ENCODE peak calls at places on chromosomes 1 and 21, in five cellular contexts. Q is fibroblast of pulmonary artery, V is H1, B is heart left ventricle, C is heart right ventricle. O is an unnamed sample.

GRCh38 chr1:110285316-110285715 is 53.9 kb upstream of the RBM15 start:
- DNase-seq in Q (no peak), B (no peak), V (no peak), C (no peak), O (no peak)

GRCh38 chr1:107247679-107248078 is 106.8 kb downstream of the NTNG1 start:
- DNase-seq in Q (no peak), V (no peak), B (no peak), C (no peak), O (no peak)

GRCh38 chr1:217921126-217921900 is 290.2 kb downstream of the SPATA17 start:
- DNase-seq in V (no peak), Q (no peak), C (no peak), B (no peak), O (no peak)

GRCh38 chr1:43934279-43934985 is 831 bp downstream of the ARTN start:
- DNase-seq in V (peak; percentile 67), C (peak; percentile 44), B (peak; percentile 54), Q (peak; percentile 64), O (no peak)

GRCh38 chr1:110556471-110556807 is 37.5 kb upstream of the KCNA10 start:
- DNase-seq in C (no peak), V (no peak), B (no peak), Q (no peak), O (no peak)

GRCh38 chr1:46244656-46245371 is 2.7 kb upstream of the RAD54L start:
- DNase-seq in Q (peak; percentile 43), B (no peak), C (no peak), V (no peak), O (no peak)

GRCh38 chr1:203769505-203770343 is 4.7 kb downstream of the LAX1 start:
- DNase-seq in V (no peak), C (peak; percentile 79), B (peak; percentile 64), Q (peak; percentile 95), O (peak; percentile 61)

GRCh38 chr1:105337427-105337826 is 1587.7 kb downstream of the AMY1C start:
- DNase-seq in Q (no peak), C (no peak), V (no peak), B (no peak), O (no peak)

GRCh38 chr1:31939484-31940329 is 1.5 kb upstream of the PTP4A2 start:
- DNase-seq in Q (peak; percentile 87), V (no peak), B (no peak), C (peak; percentile 36), O (no peak)

GRCh38 chr1:63891211-63891610 is 117.4 kb downstream of the ROR1 start:
- DNase-seq in Q (no peak), C (no peak), V (no peak), B (no peak), O (no peak)

GRCh38 chr1:234154320-234155251 is 218.7 kb upstream of the COA6 start:
- DNase-seq in V (peak; percentile 23), B (no peak), C (peak; percentile 14), Q (peak; percentile 77), O (no peak)

GRCh38 chr1:225485991-225486530 is 58.2 kb upstream of the LBR start:
- DNase-seq in Q (no peak), C (no peak), B (no peak), V (no peak), O (no peak)

GRCh38 chr1:47208374-47208850 is 18.6 kb upstream of the PDZK1IP1 start:
- DNase-seq in V (no peak), B (no peak), C (no peak), Q (no peak), O (no peak)

GRCh38 chr1:229271448-229272120 is 673 bp downstream of the RAB4A start:
- DNase-seq in Q (no peak), C (peak; percentile 31), V (no peak), B (peak; percentile 45), O (no peak)

GRCh38 chr1:215081566-215082531 is 688 bp upstream of the KCNK2 start:
- DNase-seq in Q (no peak), V (no peak), B (no peak), C (no peak), O (no peak)

GRCh38 chr1:178593526-178593925 is 80.6 kb downstream of the TEX35 start:
- DNase-seq in C (no peak), Q (no peak), B (no peak), V (no peak), O (no peak)

GRCh38 chr1:54928327-54928726 is 41.3 kb upstream of the DHCR24 start:
- DNase-seq in V (no peak), Q (no peak), C (no peak), B (no peak), O (no peak)

GRCh38 chr1:23865543-23865930 is 2.6 kb downstream of the FUCA1 start:
- DNase-seq in Q (peak; percentile 10), B (peak; percentile 37), C (peak; percentile 41), V (no peak), O (no peak)

GRCh38 chr1:64495878-64496277 is 25.9 kb downstream of the CACHD1 start:
- DNase-seq in C (no peak), B (no peak), Q (no peak), V (no peak), O (no peak)

GRCh38 chr1:85692730-85693314 is 15.4 kb downstream of the ZNHIT6 start:
- DNase-seq in V (no peak), Q (peak; percentile 82), B (no peak), C (no peak), O (no peak)

GRCh38 chr1:30765610-30766434 is 8.2 kb upstream of the LAPTM5 start:
- DNase-seq in B (no peak), Q (no peak), V (no peak), C (no peak), O (no peak)

GRCh38 chr21:29168874-29169273 is 38.4 kb downstream of the MAP3K7CL start:
- DNase-seq in C (no peak), Q (no peak), B (no peak), V (no peak), O (no peak)

GRCh38 chr1:62849031-62849430 is 65.1 kb downstream of the ATG4C start:
- DNase-seq in Q (no peak), V (no peak), B (no peak), C (no peak), O (no peak)

GRCh38 chr1:62856964-62857363 is 73.0 kb downstream of the ATG4C start:
- DNase-seq in B (no peak), V (no peak), Q (no peak), C (no peak), O (no peak)

GRCh38 chr1:62852253-62852652 is 68.3 kb downstream of the ATG4C start:
- DNase-seq in V (no peak), C (no peak), Q (no peak), B (no peak), O (no peak)
- H3K4me3 ChIP-seq in V (no peak overlapping the region), C (no peak overlapping the region), Q (no peak overlapping the region), B (no peak overlapping the region), O (no peak overlapping the region)

GRCh38 chr1:15761729-15762128 is 3.1 kb downstream of the FBLIM1 start:
- DNase-seq in B (no peak), V (no peak), Q (no peak), C (peak; percentile 46), O (no peak)

GRCh38 chr1:15765495-15766194 is 7.0 kb downstream of the FBLIM1 start:
- DNase-seq in V (no peak), B (no peak), Q (peak; percentile 86), C (no peak), O (no peak)

GRCh38 chr1:15764890-15765289 is 6.3 kb downstream of the FBLIM1 start:
- DNase-seq in C (no peak), Q (no peak), B (no peak), V (no peak), O (no peak)

GRCh38 chr1:15762546-15762945 is 4.0 kb downstream of the FBLIM1 start:
- DNase-seq in B (no peak), C (no peak), Q (no peak), V (no peak), O (no peak)

DNA sequence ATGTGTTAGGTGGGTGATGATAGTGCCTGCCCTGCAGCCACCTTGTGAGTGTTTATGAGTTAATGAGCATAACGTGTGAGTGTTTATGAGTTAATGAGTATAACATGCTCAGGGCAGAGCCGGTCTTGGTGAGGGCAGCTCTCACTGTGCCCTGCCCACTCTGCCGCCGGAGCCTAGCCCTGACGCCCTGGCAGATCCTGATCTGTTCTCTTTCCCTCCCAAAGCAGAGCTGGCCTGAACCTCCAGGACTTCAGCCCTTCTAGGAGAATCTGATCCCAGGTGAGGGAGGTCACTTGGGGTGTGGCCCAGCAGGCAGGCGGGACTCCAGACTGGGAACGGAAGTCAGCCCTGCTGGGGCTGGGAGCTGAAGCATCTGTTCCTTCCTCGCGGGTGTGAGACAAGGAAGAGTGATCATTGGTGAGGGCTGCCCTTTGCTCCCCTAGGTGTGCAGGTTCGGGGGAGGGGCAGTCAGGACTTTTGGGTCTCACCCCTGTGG is 5.7 kb downstream of the FBLIM1 start:
- DNase-seq in C (no peak), Q (no peak), B (no peak), V (no peak), O (no peak)
- H3K4me3 ChIP-seq in C (no peak overlapping the region), Q (no peak overlapping the region), B (no peak overlapping the region), V (no peak overlapping the region), O (peak overlapping the region; percentile 88)

GRCh38 chr1:197672347-197672746 is 102.9 kb downstream of the DENND1B start:
- DNase-seq in V (no peak), Q (no peak), B (no peak), C (no peak), O (no peak)

GRCh38 chr1:197677752-197678295 is 97.5 kb downstream of the DENND1B start:
- DNase-seq in C (no peak), B (no peak), Q (no peak), V (no peak), O (no peak)

GRCh38 chr1:197677313-197677712 is 98.0 kb downstream of the DENND1B start:
- DNase-seq in Q (no peak), B (no peak), V (no peak), C (no peak), O (no peak)

GRCh38 chr1:197674286-197674685 is 101.0 kb downstream of the DENND1B start:
- DNase-seq in V (peak; percentile 1), B (no peak), C (no peak), Q (no peak), O (no peak)

GRCh38 chr1:197675475-197676324 is 99.6 kb downstream of the DENND1B start:
- DNase-seq in Q (peak; percentile 55), B (peak; percentile 7), C (peak; percentile 6), V (no peak), O (no peak)
- H3K4me3 ChIP-seq in Q (peak overlapping the region; percentile 59), B (no peak overlapping the region), C (peak overlapping the region; percentile 18), V (no peak overlapping the region), O (no peak overlapping the region)

DNA sequence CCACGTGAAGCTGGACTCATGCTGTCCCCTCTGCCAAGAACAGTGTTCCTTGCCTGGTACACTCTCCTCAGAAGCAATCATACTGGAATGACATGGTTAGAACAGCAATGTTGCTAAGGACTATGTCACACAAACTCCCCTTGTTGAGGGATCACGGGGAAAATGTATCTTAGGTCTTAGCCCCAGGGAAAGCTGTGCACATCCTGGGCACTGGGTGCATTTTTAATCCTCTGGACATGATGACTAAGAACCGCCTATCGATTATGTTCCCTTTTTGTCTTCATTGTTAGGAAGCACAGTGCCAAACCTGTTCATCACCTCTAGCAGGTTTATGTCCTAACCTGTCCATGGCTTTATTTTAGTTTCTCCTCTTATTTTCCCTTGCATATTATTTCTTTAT is 115.1 kb downstream of the HIVEP3 start:
- DNase-seq in B (no peak), V (no peak), Q (no peak), C (no peak), O (no peak)
- H3K4me3 ChIP-seq in B (no peak overlapping the region), V (no peak overlapping the region), Q (no peak overlapping the region), C (no peak overlapping the region), O (no peak overlapping the region)

DNA sequence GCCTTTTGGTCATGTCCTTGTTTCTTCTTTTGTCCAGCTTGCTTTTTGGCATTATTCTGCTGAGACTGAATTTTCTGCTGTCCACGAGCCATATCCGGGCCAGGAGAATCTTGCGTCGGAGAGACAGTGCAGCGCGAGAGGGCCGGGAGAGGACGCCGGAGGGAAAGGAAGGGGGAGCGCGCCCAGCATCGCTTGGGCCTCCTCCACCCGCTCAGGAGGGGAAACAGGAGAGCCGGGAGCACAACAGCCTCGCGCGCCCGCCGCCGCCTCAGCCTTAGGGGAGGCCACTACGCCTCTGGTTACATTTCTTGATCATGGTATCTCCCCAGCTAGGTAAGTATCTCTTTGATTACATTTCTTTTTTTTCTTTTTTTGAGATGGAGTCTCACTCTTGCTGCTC is 7.4 kb upstream of the DEGS1 start:
- DNase-seq in V (no peak), B (peak; percentile 37), C (peak; percentile 21), Q (no peak), O (no peak)
- H3K4me3 ChIP-seq in V (no peak overlapping the region), B (no peak overlapping the region), C (no peak overlapping the region), Q (no peak overlapping the region), O (peak overlapping the region; percentile 14)